ENCODE peak calls at places on chromosomes 7 and 10, in four cellular contexts. I is endodermal cell, O is PC-9, L is pancreas. R is an unnamed sample.

GRCh38 chr7:36188266-36188665 is 35.2 kb downstream of the EEPD1 start:
- DNase-seq in I (peak; percentile 81), O (no peak), L (no peak), R (no peak)

GRCh38 chr7:116953372-116953726 is at the start of gene ST7:
- DNase-seq in I (peak; percentile 84), O (peak; percentile 68), L (peak; percentile 78), R (no peak)

GRCh38 chr7:107064255-107064654 is 19.8 kb downstream of the PRKAR2B start:
- DNase-seq in I (no peak), O (no peak), L (no peak), R (no peak)

GRCh38 chr10:89793649-89794254 is 92.4 kb downstream of the KIF20B start:
- DNase-seq in I (peak; percentile 78), O (peak; percentile 49), L (no peak), R (peak; percentile 5)

GRCh38 chr7:135183478-135183877 is 13.0 kb upstream of the CYREN start:
- DNase-seq in I (no peak), O (no peak), L (no peak), R (no peak)

GRCh38 chr7:35831208-35831607 is 30.4 kb downstream of the SEPTIN7 start:
- DNase-seq in I (no peak), O (no peak), L (no peak), R (no peak)

GRCh38 chr7:134701272-134701671 is 54.6 kb downstream of the BPGM start:
- DNase-seq in I (no peak), O (no peak), L (no peak), R (no peak)

GRCh38 chr10:125162181-125162906 is 2.0 kb upstream of the CTBP2 start:
- DNase-seq in I (peak; percentile 88), O (peak; percentile 61), L (peak; percentile 64), R (no peak)

GRCh38 chr10:43380610-43381222 is 9.3 kb downstream of the FXYD4 start:
- DNase-seq in I (no peak), O (peak; percentile 39), L (no peak), R (no peak)

GRCh38 chr7:150982348-150982747 is 4.2 kb upstream of the KCNH2 start:
- DNase-seq in I (no peak), O (no peak), L (no peak), R (no peak)

GRCh38 chr10:112546474-112546873 is 99.5 kb downstream of the VTI1A start:
- DNase-seq in I (no peak), O (no peak), L (no peak), R (no peak)

GRCh38 chr7:112204776-112205347 is 1.3 kb downstream of the DOCK4 start:
- DNase-seq in I (no peak), O (no peak), L (no peak), R (no peak)

GRCh38 chr7:4738711-4739527 is 36.5 kb upstream of the AP5Z1 start:
- DNase-seq in I (peak; percentile 89), O (no peak), L (no peak), R (no peak)

GRCh38 chr10:79982861-79983260 is 34.0 kb upstream of the SFTPD start:
- DNase-seq in I (peak; percentile 48), O (no peak), L (no peak), R (no peak)

GRCh38 chr7:139570626-139571025 is 47.1 kb downstream of the CLEC2L start:
- DNase-seq in I (peak; percentile 26), O (no peak), L (no peak), R (no peak)

GRCh38 chr10:49298990-49299815 is at the start of gene C10orf71:
- DNase-seq in I (no peak), O (no peak), L (no peak), R (no peak)

GRCh38 chr7:90345548-90346319 is 782 bp upstream of the GTPBP10 start:
- DNase-seq in I (peak; percentile 64), O (no peak), L (no peak), R (no peak)

GRCh38 chr10:125209591-125210373 is 49.4 kb upstream of the CTBP2 start:
- DNase-seq in I (peak; percentile 34), O (no peak), L (no peak), R (no peak)

GRCh38 chr10:73493781-73494180 is 2.0 kb downstream of the PPP3CB start:
- DNase-seq in I (no peak), O (peak; percentile 60), L (no peak), R (no peak)

GRCh38 chr7:70694357-70694908 is 437.5 kb upstream of the GALNT17 start:
- DNase-seq in I (peak; percentile 80), O (no peak), L (no peak), R (no peak)

GRCh38 chr7:43538404-43538771 is 44.5 kb upstream of the STK17A start:
- DNase-seq in I (no peak), O (no peak), L (no peak), R (no peak)

GRCh38 chr7:93146465-93147127 is 1.6 kb downstream of the SAMD9L start:
- DNase-seq in I (no peak), O (no peak), L (no peak), R (no peak)

GRCh38 chr10:8418631-8419030 is 364.1 kb downstream of the GATA3 start:
- DNase-seq in I (no peak), O (no peak), L (no peak), R (no peak)

GRCh38 chr10:4771554-4772201 is 54.3 kb upstream of the AKR1E2 start:
- DNase-seq in I (no peak), O (no peak), L (no peak), R (peak; percentile 37)
- H3K27ac ChIP-seq in I (no peak overlapping the region), O (peak overlapping the region; percentile 92), L (peak overlapping the region; percentile 45), R (peak overlapping the region; percentile 97)

GRCh38 chr7:1233328-1234048 is 816 bp downstream of the UNCX start:
- DNase-seq in I (peak; percentile 82), O (no peak), L (no peak), R (no peak)
- H3K27ac ChIP-seq in I (no peak overlapping the region), O (no peak overlapping the region), L (no peak overlapping the region), R (no peak overlapping the region)

DNA sequence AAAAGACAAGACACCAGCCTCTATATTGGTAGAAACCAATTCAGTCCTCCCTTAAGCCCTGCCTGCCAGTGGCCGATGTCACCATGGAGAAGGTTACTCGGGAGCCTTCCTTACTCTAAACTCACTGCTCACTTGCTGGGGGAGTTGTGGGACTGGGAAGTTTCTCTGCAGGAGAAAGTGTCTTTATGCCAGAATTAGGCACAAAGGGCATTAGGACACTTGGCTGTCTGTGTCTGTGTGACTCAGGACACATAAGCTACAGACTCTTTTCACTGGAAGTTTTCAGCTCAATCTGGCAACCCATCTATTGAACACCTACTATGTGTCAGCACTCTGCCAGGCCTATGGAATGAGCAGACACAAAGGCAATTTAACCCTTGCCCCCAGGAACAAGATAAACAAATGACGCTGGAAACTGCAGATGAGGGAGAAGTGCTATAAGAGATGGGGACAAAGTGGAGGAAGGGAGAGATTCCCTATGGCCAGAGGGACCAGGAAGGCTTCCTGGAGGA is 49.5 kb upstream of the CACUL1 start:
- DNase-seq in I (no peak), O (no peak), L (no peak), R (no peak)
- H3K27ac ChIP-seq in I (no peak overlapping the region), O (no peak overlapping the region), L (no peak overlapping the region), R (no peak overlapping the region)

GRCh38 chr7:50720295-50720694 is 62.4 kb downstream of the GRB10 start:
- DNase-seq in I (no peak), O (no peak), L (no peak), R (no peak)

GRCh38 chr7:50721160-50721559 is 61.5 kb downstream of the GRB10 start:
- DNase-seq in I (no peak), O (no peak), L (no peak), R (no peak)

GRCh38 chr7:50717186-50717585 is 65.5 kb downstream of the GRB10 start:
- DNase-seq in I (no peak), O (no peak), L (no peak), R (no peak)

GRCh38 chr7:50718876-50719275 is 63.8 kb downstream of the GRB10 start:
- DNase-seq in I (no peak), O (peak; percentile 63), L (no peak), R (no peak)

GRCh38 chr7:50718311-50718710 is 64.4 kb downstream of the GRB10 start:
- DNase-seq in I (no peak), O (no peak), L (no peak), R (no peak)
- H3K27ac ChIP-seq in I (no peak overlapping the region), O (no peak overlapping the region), L (peak overlapping the region; percentile 41), R (no peak overlapping the region)

DNA sequence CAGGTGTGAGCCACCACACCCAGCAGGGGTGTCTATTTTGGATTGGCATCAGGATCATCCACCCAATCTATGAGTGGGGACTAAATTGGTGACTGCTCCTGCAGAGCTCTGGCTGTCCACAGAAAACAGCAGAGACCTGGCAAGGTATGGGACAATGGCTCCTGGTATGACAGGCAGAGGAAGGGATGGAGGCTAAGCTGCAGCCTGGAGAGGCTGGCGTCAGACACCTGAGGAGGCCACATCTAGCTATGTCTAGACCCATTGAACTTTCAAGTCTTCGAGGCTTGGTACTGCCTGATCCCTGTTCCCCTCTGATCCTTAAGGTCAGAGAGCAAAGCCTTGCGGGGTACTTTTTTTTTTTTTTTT is 3.2 kb upstream of the SERPINE1 start:
- DNase-seq in I (no peak), O (no peak), L (no peak), R (no peak)
- H3K27ac ChIP-seq in I (no peak overlapping the region), O (peak overlapping the region; percentile 99), L (no peak overlapping the region), R (no peak overlapping the region)